ENCODE peak calls at places on chromosomes 12 and 14, in nine cellular contexts. P, Q, L, T, S, J, C, E and D are unnamed samples.
A peak's percentile ranks its signal among the peaks of the same experiment; 100 is the strongest.

GRCh38 chr12:6223545-6223944 is 23.3 kb downstream of the CD9 start:
- DNase-seq in Q (no peak), S (no peak), J (no peak), L (no peak), C (no peak), E (no peak), P (no peak), T (no peak), D (no peak)

GRCh38 chr14:89266754-89267153 is 150.3 kb downstream of the FOXN3 start:
- DNase-seq in C (no peak), J (no peak), T (no peak), L (no peak), Q (no peak), E (no peak), P (no peak), S (no peak), D (no peak)

GRCh38 chr12:54523637-54524036 is 25.8 kb upstream of the PDE1B start:
- DNase-seq in E (no peak), L (no peak), P (no peak), C (no peak), T (no peak), J (no peak), S (no peak), Q (no peak), D (no peak)

GRCh38 chr12:74119811-74120362 is 417.7 kb upstream of the ATXN7L3B start:
- DNase-seq in Q (no peak), C (no peak), L (no peak), T (no peak), E (no peak), J (no peak), S (peak; percentile 10), P (no peak), D (no peak)

GRCh38 chr12:112822056-112822455 is 30.5 kb downstream of the RPH3A start:
- DNase-seq in J (no peak), Q (no peak), E (no peak), C (no peak), S (no peak), P (no peak), L (no peak), T (peak; percentile 85), D (no peak)

GRCh38 chr12:3333583-3333982 is 157.4 kb upstream of the PRMT8 start:
- DNase-seq in Q (peak; percentile 88), T (no peak), S (no peak), P (peak; percentile 84), C (no peak), L (peak; percentile 30), E (no peak), J (no peak), D (no peak)

GRCh38 chr14:20712900-20713299 is 24.3 kb downstream of the ANG start:
- DNase-seq in L (no peak), P (no peak), Q (no peak), T (no peak), S (no peak), C (no peak), J (no peak), E (no peak), D (no peak)

GRCh38 chr14:93787465-93788306 is 599 bp downstream of the PRIMA1 start:
- DNase-seq in J (no peak), S (no peak), Q (peak; percentile 77), E (no peak), T (no peak), C (no peak), L (peak; percentile 27), P (peak; percentile 71), D (no peak)

GRCh38 chr14:88552859-88553258 is 1.9 kb downstream of the PTPN21 start:
- DNase-seq in L (no peak), J (no peak), T (peak; percentile 5), E (no peak), C (no peak), P (no peak), Q (no peak), S (no peak), D (no peak)